ENCODE peak calls at places on chromosome 14, in six cellular contexts. Y, R, W, E, Q and A are unnamed samples.

GRCh38 chr14:23285530-23286019 is 357 bp downstream of the HOMEZ start:
- DNase-seq in Y (no peak), R (no peak), W (no peak), E (no peak), Q (no peak), A (no peak)

GRCh38 chr14:53956427-53957201 is at the start of gene BMP4:
- DNase-seq in Y (peak), R (no peak), W (peak), E (peak), Q (no peak), A (peak)

GRCh38 chr14:91117960-91118359 is 4.1 kb downstream of the DGLUCY start:
- DNase-seq in Y (no peak), R (no peak), W (no peak), E (no peak), Q (no peak), A (no peak)

GRCh38 chr14:59492419-59492818 is 8.1 kb downstream of the JKAMP start:
- DNase-seq in Y (no peak), R (no peak), W (no peak), E (no peak), Q (no peak), A (no peak)

GRCh38 chr14:106883218-106883692 is 1356.9 kb downstream of the TMEM121 start:
- DNase-seq in Y (peak), R (peak), W (peak), E (peak), Q (no peak), A (no peak)

GRCh38 chr14:88233915-88234314 is 89.2 kb downstream of the KCNK10 start:
- DNase-seq in Y (peak), R (no peak), W (peak), E (no peak), Q (no peak), A (peak)

GRCh38 chr14:72599579-72600470 is 294.1 kb downstream of the DPF3 start:
- DNase-seq in Y (no peak), R (no peak), W (no peak), E (no peak), Q (no peak), A (peak)

GRCh38 chr14:77902806-77903205 is 102.9 kb downstream of the ADCK1 start:
- DNase-seq in Y (no peak), R (no peak), W (no peak), E (no peak), Q (no peak), A (no peak)

GRCh38 chr14:85764809-85765208 is 234.9 kb downstream of the FLRT2 start:
- DNase-seq in Y (no peak), R (no peak), W (no peak), E (no peak), Q (no peak), A (no peak)

GRCh38 chr14:55416866-55417265 is 5.2 kb upstream of the ATG14 start:
- DNase-seq in Y (no peak), R (peak), W (no peak), E (peak), Q (no peak), A (peak)

GRCh38 chr14:39628087-39628486 is 195.9 kb upstream of the FBXO33 start:
- DNase-seq in Y (no peak), R (no peak), W (no peak), E (no peak), Q (no peak), A (no peak)

GRCh38 chr14:102854397-102854703 is 68.1 kb upstream of the AMN start:
- DNase-seq in Y (no peak), R (no peak), W (no peak), E (no peak), Q (no peak), A (no peak)

GRCh38 chr14:57611555-57612075 is 118.0 kb upstream of the CCDC198 start:
- DNase-seq in Y (no peak), R (no peak), W (no peak), E (no peak), Q (no peak), A (no peak)

GRCh38 chr14:73741386-73741875 is 27.2 kb upstream of the PNMA1 start:
- DNase-seq in Y (peak), R (peak), W (peak), E (peak), Q (no peak), A (peak)

GRCh38 chr14:45679852-45680251 is 426.9 kb upstream of the MIS18BP1 start:
- DNase-seq in Y (no peak), R (no peak), W (no peak), E (no peak), Q (no peak), A (no peak)
- TF ChIP-seq GABPA in Y (no peak), R (no peak), W (no peak), E (no peak), Q (no peak), A (no peak)

GRCh38 chr14:82403972-82404371 is 870.3 kb upstream of the SEL1L start:
- DNase-seq in Y (no peak), R (no peak), W (no peak), E (no peak), Q (no peak), A (no peak)
- TF ChIP-seq GABPA in Y (no peak), R (no peak), W (no peak), E (no peak), Q (no peak), A (no peak)

GRCh38 chr14:75470238-75470797 is 42.5 kb downstream of the JDP2 start:
- DNase-seq in Y (no peak), R (no peak), W (no peak), E (no peak), Q (no peak), A (no peak)
- TF ChIP-seq GABPA in Y (no peak), R (no peak), W (no peak), E (no peak), Q (no peak), A (no peak)

GRCh38 chr14:20631023-20631820 is 10.3 kb downstream of the OR6S1 start:
- DNase-seq in Y (no peak), R (peak), W (peak), E (peak), Q (no peak), A (peak)
- TF ChIP-seq GABPA in Y (no peak), R (no peak), W (peak), E (no peak), Q (peak), A (no peak)

DNA sequence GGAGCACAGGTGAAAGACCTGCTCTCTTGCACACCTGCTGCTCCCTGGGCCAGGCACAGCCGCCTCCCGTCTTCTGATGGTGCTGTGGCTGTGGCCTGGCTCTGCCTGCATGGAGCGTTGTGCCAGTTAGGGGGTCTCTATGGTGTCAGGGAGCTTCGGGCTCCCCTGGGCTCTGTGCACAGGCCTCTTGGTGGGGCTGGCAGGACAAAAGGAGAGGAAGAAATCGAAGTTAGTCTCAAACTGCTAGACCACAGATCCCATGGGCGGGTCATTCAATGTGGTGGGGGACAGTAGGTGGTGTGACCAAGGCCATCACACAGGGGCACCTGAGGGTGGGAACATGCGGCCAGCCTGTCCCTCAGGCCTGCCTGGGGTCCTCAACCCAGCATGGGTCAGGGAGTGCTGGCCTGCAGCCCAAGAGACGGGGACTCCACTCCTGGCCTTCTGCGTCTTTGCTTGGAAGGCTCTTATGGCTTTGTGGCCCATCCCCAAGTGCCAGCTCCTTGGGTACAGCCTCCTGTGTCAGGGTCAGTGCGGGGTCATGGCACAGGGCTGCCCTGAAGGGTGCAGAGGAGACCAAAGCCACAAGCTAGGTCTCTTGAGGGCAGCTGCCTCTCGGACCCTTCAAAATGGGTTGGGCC is 84.1 kb downstream of the KIF26A start:
- DNase-seq in Y (no peak), R (no peak), W (no peak), E (no peak), Q (no peak), A (no peak)
- TF ChIP-seq GABPA in Y (no peak), R (no peak), W (no peak), E (no peak), Q (no peak), A (no peak)

DNA sequence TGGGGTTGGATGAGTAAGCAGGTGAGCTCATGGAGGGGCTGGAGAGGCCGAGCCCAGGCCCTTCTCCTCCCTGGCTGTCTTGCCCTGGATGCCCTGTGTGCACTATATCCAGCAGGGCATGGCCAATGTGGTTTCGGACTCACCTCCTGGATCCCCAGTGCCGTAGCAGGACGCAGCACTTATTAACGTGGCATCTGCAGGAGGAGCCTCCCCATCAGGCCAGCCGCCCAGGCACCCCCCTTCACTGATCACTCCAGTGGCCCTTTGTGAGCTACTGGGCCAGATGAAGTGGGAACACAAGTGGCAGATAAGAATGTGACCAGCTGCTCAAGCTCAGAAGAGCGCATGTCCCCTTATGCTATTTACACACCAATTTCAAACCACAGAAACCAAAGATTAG is 43.1 kb upstream of the DICER1 start:
- DNase-seq in Y (no peak), R (no peak), W (no peak), E (no peak), Q (no peak), A (no peak)
- TF ChIP-seq GABPA in Y (no peak), R (no peak), W (no peak), E (no peak), Q (no peak), A (no peak)

DNA sequence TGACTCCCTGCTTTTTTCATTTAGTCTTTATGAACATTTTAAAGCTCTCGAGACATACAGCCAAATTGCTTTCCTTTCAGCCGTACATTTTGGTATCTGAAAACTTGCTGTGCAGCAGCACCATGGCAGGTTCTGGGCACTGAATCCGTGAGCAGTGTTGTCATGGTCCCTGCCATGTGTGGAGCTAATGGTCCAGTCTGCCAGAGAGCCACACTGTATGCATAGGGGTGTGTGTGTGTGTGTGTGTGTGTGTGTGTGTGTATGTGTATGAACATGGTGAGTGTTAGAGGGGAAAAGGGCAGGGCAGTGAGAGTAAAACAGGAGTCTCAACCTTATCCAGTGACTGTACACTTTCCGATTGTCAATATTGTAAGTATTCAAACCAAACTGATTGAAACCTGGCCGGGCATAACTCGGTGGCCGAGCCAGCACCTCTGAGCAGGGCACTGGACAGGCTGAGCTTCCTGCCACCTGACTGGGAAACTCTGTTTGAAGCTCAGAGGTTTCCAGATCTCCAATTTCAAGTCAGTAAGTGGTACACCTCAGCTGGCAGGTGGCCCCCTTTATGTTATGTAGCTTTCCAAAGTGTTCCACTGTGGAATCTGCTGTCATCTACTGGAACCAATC is 110.0 kb downstream of the ESR2 start:
- DNase-seq in Y (no peak), R (no peak), W (no peak), E (no peak), Q (no peak), A (no peak)
- TF ChIP-seq GABPA in Y (no peak), R (no peak), W (no peak), E (no peak), Q (no peak), A (no peak)

DNA sequence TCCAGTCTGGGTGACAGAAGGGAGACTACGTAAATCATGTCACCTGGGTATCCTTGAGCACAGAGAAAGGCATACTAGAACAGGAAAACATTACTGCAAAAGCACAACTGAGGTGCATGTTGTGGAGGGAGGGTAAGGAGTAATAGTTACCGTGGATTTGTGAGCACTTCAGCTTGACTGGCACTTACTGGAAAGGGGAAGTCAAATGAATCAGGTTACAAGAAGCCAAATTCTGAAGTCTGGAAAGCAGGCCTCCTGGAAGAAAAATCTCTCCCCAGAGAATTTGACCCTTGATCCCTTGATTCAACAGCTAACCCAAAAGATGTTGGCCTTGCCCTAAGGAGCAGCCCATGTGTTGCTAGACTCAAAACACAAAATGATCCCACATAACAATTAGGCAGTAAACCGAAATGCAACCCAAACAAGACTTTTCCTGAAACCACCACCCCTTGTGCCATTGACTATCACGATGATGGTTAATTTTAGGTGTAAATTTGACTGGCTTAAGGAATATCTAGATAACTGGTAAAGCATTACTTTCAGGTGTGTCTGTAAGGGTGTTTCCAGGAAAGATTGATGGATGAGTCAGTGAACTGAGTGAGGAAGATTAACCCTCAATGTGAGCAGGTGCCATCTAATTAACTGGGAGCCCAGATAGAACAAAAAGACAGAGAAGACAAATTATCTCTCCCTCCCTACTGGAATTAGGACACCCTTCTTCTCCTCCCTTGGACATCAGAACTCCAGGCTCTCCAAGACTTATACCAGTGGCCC is 108.8 kb downstream of the SLC25A21 start:
- DNase-seq in Y (no peak), R (no peak), W (no peak), E (no peak), Q (no peak), A (no peak)
- TF ChIP-seq GABPA in Y (no peak), R (no peak), W (no peak), E (no peak), Q (no peak), A (no peak)

GRCh38 chr14:105859717-105860614 is 333.6 kb downstream of the TMEM121 start:
- DNase-seq in Y (no peak), R (no peak), W (no peak), E (no peak), Q (no peak), A (no peak)

GRCh38 chr14:105860615-105861580 is 334.5 kb downstream of the TMEM121 start:
- DNase-seq in Y (no peak), R (no peak), W (no peak), E (no peak), Q (no peak), A (no peak)

GRCh38 chr14:105862581-105863239 is 336.3 kb downstream of the TMEM121 start:
- DNase-seq in Y (no peak), R (no peak), W (no peak), E (no peak), Q (no peak), A (no peak)

GRCh38 chr14:105863296-105864108 is 337.1 kb downstream of the TMEM121 start:
- DNase-seq in Y (no peak), R (no peak), W (no peak), E (no peak), Q (no peak), A (no peak)

DNA sequence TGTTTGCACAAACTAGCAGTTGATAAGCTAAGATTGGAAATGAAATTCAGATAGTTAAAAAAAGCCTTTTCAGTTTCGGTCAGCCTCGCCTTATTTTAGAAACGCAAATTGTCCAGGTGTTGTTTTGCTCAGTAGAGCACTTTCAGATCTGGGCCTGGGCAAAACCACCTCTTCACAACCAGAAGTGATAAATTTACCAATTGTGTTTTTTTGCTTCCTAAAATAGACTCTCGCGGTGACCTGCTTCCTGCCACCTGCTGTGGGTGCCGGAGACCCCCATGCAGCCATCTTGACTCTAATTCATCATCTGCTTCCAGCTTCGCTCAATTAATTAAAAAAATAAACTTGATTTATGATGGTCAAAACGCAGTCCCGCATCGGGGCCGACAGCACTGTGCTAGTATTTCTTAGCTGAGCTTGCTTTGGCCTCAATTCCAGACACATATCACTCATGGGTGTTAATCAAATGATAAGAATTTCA is 335.6 kb downstream of the TMEM121 start:
- DNase-seq in Y (no peak), R (no peak), W (no peak), E (no peak), Q (peak), A (no peak)
- TF ChIP-seq GABPA in Y (no peak), R (no peak), W (no peak), E (no peak), Q (peak), A (no peak)